ENCODE peak calls at places on chromosome 5, in seven cellular contexts. D, W, N, B, Q, P and X are unnamed samples.

GRCh38 chr5:21688655-21689054 is 1164.5 kb downstream of the CDH12 start:
- DNase-seq in Q (no peak), W (no peak), N (no peak), B (no peak), P (no peak), D (no peak), X (peak; percentile 17)

GRCh38 chr5:57476743-57477142 is 5.9 kb downstream of the ACTBL2 start:
- DNase-seq in W (no peak), Q (no peak), D (no peak), B (no peak), N (no peak), P (no peak), X (no peak)

GRCh38 chr5:152066760-152067159 is 142.1 kb upstream of the GLRA1 start:
- DNase-seq in Q (no peak), B (no peak), P (no peak), D (no peak), W (no peak), N (no peak), X (no peak)

GRCh38 chr5:62346727-62347126 is 40.7 kb downstream of the KIF2A start:
- DNase-seq in B (no peak), Q (no peak), D (no peak), N (no peak), W (no peak), P (no peak), X (no peak)

GRCh38 chr5:180792287-180792964 is 10.2 kb downstream of the MGAT1 start:
- DNase-seq in Q (no peak), P (no peak), N (no peak), W (no peak), D (peak; percentile 73), B (no peak), X (no peak)

GRCh38 chr5:64838376-64838775 is 69.6 kb downstream of the CWC27 start:
- DNase-seq in P (no peak), D (no peak), N (no peak), B (no peak), W (no peak), Q (no peak), X (no peak)

GRCh38 chr5:178581621-178582020 is 8.6 kb downstream of the COL23A1 start:
- DNase-seq in P (no peak), Q (no peak), W (no peak), B (no peak), N (no peak), D (no peak), X (no peak)

GRCh38 chr5:92695123-92696084 is 885.6 kb downstream of the NR2F1-AS1 start:
- DNase-seq in P (no peak), D (no peak), B (no peak), W (no peak), N (no peak), Q (no peak), X (no peak)

GRCh38 chr5:168106008-168106761 is 185.3 kb upstream of the WWC1 start:
- DNase-seq in D (no peak), W (no peak), B (peak; percentile 26), Q (peak; percentile 59), N (peak; percentile 53), P (no peak), X (peak; percentile 69)

GRCh38 chr5:54518146-54519082 is 855 bp downstream of the SNX18 start:
- DNase-seq in P (peak; percentile 75), N (no peak), Q (peak; percentile 65), W (peak; percentile 23), B (peak; percentile 75), D (peak; percentile 94), X (peak; percentile 11)

GRCh38 chr5:111494350-111494999 is 17.9 kb downstream of the STARD4 start:
- DNase-seq in W (no peak), D (no peak), P (no peak), N (no peak), Q (no peak), B (peak; percentile 51), X (no peak)